ENCODE peak calls at places on chromosomes 3 and 15, in five cellular contexts. One of them, this sample, is unnamed.

GRCh38 chr3:31343075-31343474 is 189.7 kb upstream of the STT3B start:
- DNase-seq in NCI-H748 treated with DMSO at 0.1 percent for 48 hours: no peak
- DNase-seq in RWPE1: no peak
- DNase-seq in iris pigment epithelial cell: no peak
- DNase-seq in LoVo: no peak
- DNase-seq in this sample: peak

GRCh38 chr3:52721002-52721741 is 15.3 kb downstream of the SPCS1 start:
- DNase-seq in NCI-H748 treated with DMSO at 0.1 percent for 48 hours: no peak
- DNase-seq in RWPE1: no peak
- DNase-seq in iris pigment epithelial cell: no peak
- DNase-seq in LoVo: no peak
- DNase-seq in this sample: no peak

GRCh38 chr15:35934383-35935049 is 388.6 kb upstream of the DPH6 start:
- DNase-seq in NCI-H748 treated with DMSO at 0.1 percent for 48 hours: no peak
- DNase-seq in RWPE1: no peak
- DNase-seq in iris pigment epithelial cell: no peak
- DNase-seq in LoVo: no peak
- DNase-seq in this sample: no peak

GRCh38 chr15:29945943-29946591 is 123.8 kb upstream of the TJP1 start:
- DNase-seq in NCI-H748 treated with DMSO at 0.1 percent for 48 hours: no peak
- DNase-seq in RWPE1: peak
- DNase-seq in iris pigment epithelial cell: peak
- DNase-seq in LoVo: no peak
- DNase-seq in this sample: peak

GRCh38 chr3:171770689-171771620 is 39.3 kb downstream of the PLD1 start:
- DNase-seq in NCI-H748 treated with DMSO at 0.1 percent for 48 hours: no peak
- DNase-seq in RWPE1: peak
- DNase-seq in iris pigment epithelial cell: peak
- DNase-seq in LoVo: peak
- DNase-seq in this sample: peak

GRCh38 chr15:65300924-65301441 is 3.5 kb upstream of the RNU5B-1 start:
- DNase-seq in NCI-H748 treated with DMSO at 0.1 percent for 48 hours: no peak
- DNase-seq in RWPE1: no peak
- DNase-seq in iris pigment epithelial cell: no peak
- DNase-seq in LoVo: no peak
- DNase-seq in this sample: no peak

GRCh38 chr15:48300038-48300437 is 31.2 kb upstream of the DUT start:
- DNase-seq in NCI-H748 treated with DMSO at 0.1 percent for 48 hours: no peak
- DNase-seq in RWPE1: no peak
- DNase-seq in iris pigment epithelial cell: no peak
- DNase-seq in LoVo: no peak
- DNase-seq in this sample: no peak

GRCh38 chr3:189683576-189684255 is 52.5 kb downstream of the TP63 start:
- DNase-seq in NCI-H748 treated with DMSO at 0.1 percent for 48 hours: no peak
- DNase-seq in RWPE1: no peak
- DNase-seq in iris pigment epithelial cell: no peak
- DNase-seq in LoVo: no peak
- DNase-seq in this sample: no peak

GRCh38 chr15:101288905-101289513 is 6.0 kb downstream of the SNRPA1 start:
- DNase-seq in NCI-H748 treated with DMSO at 0.1 percent for 48 hours: peak
- DNase-seq in RWPE1: peak
- DNase-seq in iris pigment epithelial cell: peak
- DNase-seq in LoVo: peak
- DNase-seq in this sample: peak

GRCh38 chr3:46974421-46975227 is 1.9 kb downstream of the CCDC12 start:
- DNase-seq in NCI-H748 treated with DMSO at 0.1 percent for 48 hours: no peak
- DNase-seq in RWPE1: no peak
- DNase-seq in iris pigment epithelial cell: no peak
- DNase-seq in LoVo: no peak
- DNase-seq in this sample: no peak

GRCh38 chr15:90883971-90884718 is at the start of gene FES:
- DNase-seq in NCI-H748 treated with DMSO at 0.1 percent for 48 hours: no peak
- DNase-seq in RWPE1: no peak
- DNase-seq in iris pigment epithelial cell: peak
- DNase-seq in LoVo: no peak
- DNase-seq in this sample: peak

GRCh38 chr3:129602309-129602708 is 4.2 kb downstream of the PLXND1 start:
- DNase-seq in NCI-H748 treated with DMSO at 0.1 percent for 48 hours: no peak
- DNase-seq in RWPE1: no peak
- DNase-seq in iris pigment epithelial cell: no peak
- DNase-seq in LoVo: no peak
- DNase-seq in this sample: no peak

GRCh38 chr15:85598203-85598602 is 196.5 kb downstream of the KLHL25 start:
- DNase-seq in NCI-H748 treated with DMSO at 0.1 percent for 48 hours: no peak
- DNase-seq in RWPE1: no peak
- DNase-seq in iris pigment epithelial cell: no peak
- DNase-seq in LoVo: no peak
- DNase-seq in this sample: no peak

GRCh38 chr3:52265387-52265786 is 13.1 kb downstream of the WDR82 start:
- DNase-seq in NCI-H748 treated with DMSO at 0.1 percent for 48 hours: no peak
- DNase-seq in RWPE1: no peak
- DNase-seq in iris pigment epithelial cell: no peak
- DNase-seq in LoVo: no peak
- DNase-seq in this sample: no peak

GRCh38 chr15:73906346-73907017 is 19.8 kb upstream of the LOXL1 start:
- DNase-seq in NCI-H748 treated with DMSO at 0.1 percent for 48 hours: no peak
- DNase-seq in RWPE1: no peak
- DNase-seq in iris pigment epithelial cell: peak
- DNase-seq in LoVo: no peak
- DNase-seq in this sample: peak

GRCh38 chr15:99371180-99372103 is 120.2 kb downstream of the LRRC28 start:
- DNase-seq in NCI-H748 treated with DMSO at 0.1 percent for 48 hours: no peak
- DNase-seq in RWPE1: no peak
- DNase-seq in iris pigment epithelial cell: peak
- DNase-seq in LoVo: no peak
- DNase-seq in this sample: peak

GRCh38 chr3:11185564-11186317 is 31.4 kb downstream of the HRH1 start:
- DNase-seq in NCI-H748 treated with DMSO at 0.1 percent for 48 hours: no peak
- DNase-seq in RWPE1: peak
- DNase-seq in iris pigment epithelial cell: peak
- DNase-seq in LoVo: peak
- DNase-seq in this sample: peak

This sample was measured in fibroblast of the aortic adventitia.